ENCODE peak calls at places on chromosomes 4 and X, in four cellular contexts. X, N, L and E are unnamed samples.
A peak's percentile ranks its signal among the peaks of the same experiment; 100 is the strongest.

GRCh38 chrX:3029084-3029483 is 12.2 kb upstream of the ARSF start:
- DNase-seq in X (no peak), N (no peak), L (no peak), E (no peak)

GRCh38 chr4:177737387-177737965 is 295.2 kb upstream of the AGA start:
- DNase-seq in X (no peak), N (no peak), L (no peak), E (no peak)

GRCh38 chr4:122930877-122931276 is 8.5 kb upstream of the NUDT6 start:
- DNase-seq in X (no peak), N (peak; percentile 34), L (no peak), E (peak; percentile 13)

GRCh38 chr4:54318904-54319303 is 89.8 kb downstream of the PDGFRA start:
- DNase-seq in X (peak; percentile 54), N (peak; percentile 62), L (no peak), E (peak; percentile 32)

GRCh38 chrX:7146703-7147430 is 645 bp upstream of the STS start:
- DNase-seq in X (peak; percentile 35), N (peak; percentile 38), L (no peak), E (peak; percentile 29)

GRCh38 chr4:187602339-187603092 is 393.1 kb upstream of the ZFP42 start:
- DNase-seq in X (no peak), N (peak; percentile 54), L (no peak), E (no peak)

GRCh38 chr4:54695359-54696149 is 37.8 kb downstream of the KIT start:
- DNase-seq in X (no peak), N (peak; percentile 7), L (no peak), E (no peak)

GRCh38 chrX:18676470-18676869 is 4.6 kb upstream of the RS1 start:
- DNase-seq in X (peak; percentile 37), N (peak; percentile 20), L (no peak), E (no peak)

GRCh38 chrX:11100281-11101035 is 10.7 kb upstream of the HCCS start:
- DNase-seq in X (peak; percentile 73), N (peak; percentile 69), L (no peak), E (no peak)

GRCh38 chr4:139039044-139039443 is 23.5 kb downstream of the NOCT start:
- DNase-seq in X (no peak), N (no peak), L (no peak), E (no peak)

GRCh38 chr4:48024522-48024921 is 8.0 kb downstream of the NIPAL1 start:
- DNase-seq in X (no peak), N (no peak), L (no peak), E (no peak)

GRCh38 chrX:34655496-34656258 is 1.4 kb downstream of the TMEM47 start:
- DNase-seq in X (no peak), N (no peak), L (no peak), E (no peak)

GRCh38 chrX:2703991-2704369 is 12.9 kb downstream of the CD99 start:
- DNase-seq in X (no peak), N (peak; percentile 62), L (no peak), E (no peak)

GRCh38 chrX:14864626-14865025 is 8.2 kb downstream of the FANCB start:
- DNase-seq in X (no peak), N (peak; percentile 18), L (no peak), E (no peak)

GRCh38 chr4:109912706-109913621 is at the start of gene EGF:
- DNase-seq in X (peak; percentile 32), N (peak; percentile 42), L (no peak), E (no peak)

GRCh38 chr4:11597506-11597905 is 168.8 kb upstream of the HS3ST1 start:
- DNase-seq in X (no peak), N (no peak), L (no peak), E (no peak)
- TF ChIP-seq CTCF in X (no peak), N (no peak), L (no peak), E (no peak)

GRCh38 chr4:153541426-153542096 is 75.4 kb downstream of the TMEM131L start:
- DNase-seq in X (no peak), N (peak; percentile 92), L (no peak), E (no peak)
- TF ChIP-seq CTCF in X (no peak), N (peak; percentile 17), L (no peak), E (no peak)

GRCh38 chr4:155734065-155734464 is 24.8 kb upstream of the GUCY1B1 start:
- DNase-seq in X (no peak), N (peak; percentile 44), L (no peak), E (no peak)

GRCh38 chr4:155735506-155735905 is 23.3 kb upstream of the GUCY1B1 start:
- DNase-seq in X (no peak), N (peak; percentile 72), L (no peak), E (no peak)

GRCh38 chr4:155738548-155738947 is 20.3 kb upstream of the GUCY1B1 start:
- DNase-seq in X (no peak), N (peak; percentile 95), L (no peak), E (no peak)

GRCh38 chr4:155734951-155735350 is 23.9 kb upstream of the GUCY1B1 start:
- DNase-seq in X (no peak), N (no peak), L (no peak), E (no peak)
- TF ChIP-seq CTCF in X (no peak), N (no peak), L (no peak), E (no peak)

GRCh38 chrX:69603566-69604194 is 12.2 kb upstream of the EDA start:
- DNase-seq in X (no peak), N (peak; percentile 33), L (no peak), E (no peak)
- TF ChIP-seq CTCF in X (no peak), N (no peak), L (no peak), E (no peak)